ENCODE peak calls at places on chromosomes 3 and 15, in four cellular contexts. Z is cardiac septum, H is non-pigmented ciliary epithelial cell, B is Daoy. F is an unnamed sample.
A peak's percentile ranks its signal among the peaks of the same experiment; 100 is the strongest.

GRCh38 chr3:14453841-14454630 is 51.6 kb downstream of the SLC6A6 start:
- DNase-seq in H (no peak), Z (no peak), B (no peak), F (no peak)

GRCh38 chr3:42071720-42072582 is 19.2 kb upstream of the TRAK1 start:
- DNase-seq in B (peak; percentile 58), H (no peak), Z (no peak), F (no peak)

GRCh38 chr15:86398986-86399677 is 319.5 kb downstream of the AGBL1 start:
- DNase-seq in H (no peak), B (no peak), Z (no peak), F (no peak)

GRCh38 chr15:62365795-62366442 is 200.8 kb upstream of the C2CD4B start:
- DNase-seq in B (peak; percentile 51), Z (no peak), H (no peak), F (no peak)

GRCh38 chr3:128439226-128439625 is 27.5 kb downstream of the DNAJB8 start:
- DNase-seq in H (no peak), B (no peak), Z (no peak), F (no peak)

GRCh38 chr15:81686021-81686420 is 312.0 kb upstream of the TMC3 start:
- DNase-seq in B (no peak), Z (no peak), H (no peak), F (no peak)

GRCh38 chr3:118863731-118864322 is 170.8 kb downstream of the IGSF11 start:
- DNase-seq in Z (no peak), B (no peak), H (no peak), F (peak; percentile 6)

GRCh38 chr15:92801412-92801773 is 98.7 kb upstream of the CHD2 start:
- DNase-seq in H (peak; percentile 83), B (peak; percentile 86), Z (no peak), F (no peak)

GRCh38 chr3:36729204-36730056 is 34.9 kb downstream of the DCLK3 start:
- DNase-seq in B (peak; percentile 20), H (peak; percentile 41), Z (no peak), F (no peak)

GRCh38 chr3:8307545-8308110 is 194.0 kb upstream of the LMCD1 start:
- DNase-seq in H (no peak), B (no peak), Z (no peak), F (no peak)

GRCh38 chr15:71779073-71779797 is 31.1 kb upstream of the NR2E3 start:
- DNase-seq in H (no peak), Z (no peak), B (no peak), F (no peak)

GRCh38 chr3:41318520-41318919 is 119.2 kb downstream of the CTNNB1 start:
- DNase-seq in Z (no peak), H (no peak), B (no peak), F (no peak)

GRCh38 chr3:40299721-40300335 is 9.7 kb upstream of the EIF1B start:
- DNase-seq in H (no peak), Z (no peak), B (peak; percentile 9), F (no peak)

GRCh38 chr3:16448691-16449090 is 64.8 kb downstream of the RFTN1 start:
- DNase-seq in Z (peak; percentile 87), H (peak; percentile 90), B (peak; percentile 87), F (no peak)

GRCh38 chr15:66714543-66714981 is 12.5 kb downstream of the SMAD6 start:
- DNase-seq in Z (no peak), H (no peak), B (no peak), F (no peak)

GRCh38 chr15:101437209-101437608 is 52.3 kb downstream of the PCSK6 start:
- DNase-seq in Z (no peak), H (no peak), B (peak; percentile 94), F (no peak)

GRCh38 chr3:45964139-45964538 is 20.9 kb downstream of the CXCR6 start:
- DNase-seq in H (no peak), Z (no peak), B (no peak), F (peak; percentile 19)

GRCh38 chr3:66496731-66497130 is 4.1 kb downstream of the LRIG1 start:
- DNase-seq in H (no peak), Z (no peak), B (no peak), F (no peak)

GRCh38 chr3:82000773-82001172 is 239.3 kb upstream of the GBE1 start:
- DNase-seq in B (no peak), H (no peak), Z (no peak), F (no peak)

GRCh38 chr3:41579861-41580260 is 380.6 kb downstream of the CTNNB1 start:
- DNase-seq in Z (no peak), B (no peak), H (no peak), F (no peak)

GRCh38 chr3:48472673-48472922 is 26.1 kb downstream of the ATRIP start:
- DNase-seq in Z (no peak), B (no peak), H (no peak), F (no peak)

GRCh38 chr3:46359748-46360509 is 6.0 kb downstream of the CCR2 start:
- DNase-seq in B (peak; percentile 13), Z (no peak), H (no peak), F (no peak)

GRCh38 chr3:149648525-149648924 is 9.3 kb downstream of the WWTR1 start:
- DNase-seq in Z (no peak), H (no peak), B (no peak), F (no peak)

GRCh38 chr3:99931059-99931458 is 113.4 kb downstream of the CMSS1 start:
- DNase-seq in H (no peak), Z (no peak), B (no peak), F (no peak)

GRCh38 chr15:101781927-101782326 is 21.4 kb upstream of the OR4F6 start:
- DNase-seq in H (no peak), Z (no peak), B (peak; percentile 17), F (no peak)

GRCh38 chr3:119230745-119231144 is 9.9 kb downstream of the B4GALT4 start:
- DNase-seq in Z (no peak), B (no peak), H (no peak), F (no peak)

GRCh38 chr3:140552898-140553297 is 125.0 kb upstream of the TRIM42 start:
- DNase-seq in B (peak; percentile 39), H (no peak), Z (no peak), F (no peak)

GRCh38 chr3:124748560-124749198 is 18.4 kb downstream of the UMPS start:
- DNase-seq in H (no peak), Z (no peak), B (no peak), F (no peak)

GRCh38 chr3:157201648-157202278 is 41.8 kb upstream of the CCNL1 start:
- DNase-seq in H (no peak), B (peak; percentile 20), Z (no peak), F (no peak)

GRCh38 chr3:170233532-170233931 is 11.3 kb downstream of the PRKCI start:
- DNase-seq in H (no peak), Z (no peak), B (no peak), F (no peak)

GRCh38 chr3:58369876-58370275 is 37.2 kb downstream of the PXK start:
- DNase-seq in B (no peak), H (no peak), Z (no peak), F (no peak)

GRCh38 chr15:67228286-67228685 is 26.2 kb downstream of the AAGAB start:
- DNase-seq in B (no peak), Z (no peak), H (no peak), F (no peak)

GRCh38 chr3:128297401-128298138 is 144.3 kb downstream of the EEFSEC start:
- DNase-seq in B (peak; percentile 18), H (no peak), Z (no peak), F (no peak)

GRCh38 chr3:74273555-74274402 is 340.7 kb downstream of the CNTN3 start:
- DNase-seq in H (no peak), Z (no peak), B (no peak), F (no peak)

GRCh38 chr3:11335056-11335608 is 62.9 kb downstream of the ATG7 start:
- DNase-seq in B (peak; percentile 47), H (peak; percentile 36), Z (no peak), F (no peak)

GRCh38 chr3:146491303-146491702 is 21.9 kb upstream of the PLSCR2 start:
- DNase-seq in H (no peak), B (no peak), Z (no peak), F (no peak)

GRCh38 chr15:76913737-76914136 is 8.6 kb upstream of the SCAPER start:
- DNase-seq in Z (no peak), B (no peak), H (no peak), F (no peak)